ENCODE peak calls at places on chromosomes 6 and 20, in ten cellular contexts. G, L, N, P, O, F, J, U, W and D are unnamed samples.

GRCh38 chr6:98044168-98044567 is 761.2 kb upstream of the MMS22L start:
- DNase-seq in G (no peak), L (no peak), N (no peak), P (no peak), O (no peak), F (no peak), J (no peak), U (no peak), W (no peak), D (no peak)

GRCh38 chr20:21259346-21259745 is 43.8 kb upstream of the XRN2 start:
- DNase-seq in G (no peak), L (no peak), N (no peak), P (no peak), O (no peak), F (no peak), J (no peak), U (peak), W (no peak), D (no peak)

GRCh38 chr6:76876922-76877553 is 586.3 kb downstream of the HTR1B start:
- DNase-seq in G (peak), L (peak), N (peak), P (peak), O (peak), F (peak), J (peak), U (no peak), W (no peak), D (no peak)

GRCh38 chr20:15703171-15703911 is 869.9 kb downstream of the KIF16B start:
- DNase-seq in G (no peak), L (peak), N (no peak), P (peak), O (peak), F (no peak), J (peak), U (no peak), W (no peak), D (no peak)

GRCh38 chr20:32535316-32535952 is 49.7 kb downstream of the NOL4L start:
- DNase-seq in G (no peak), L (no peak), N (no peak), P (no peak), O (no peak), F (peak), J (no peak), U (no peak), W (no peak), D (no peak)

GRCh38 chr6:11650297-11650696 is 112.7 kb downstream of the TMEM170B start:
- DNase-seq in G (no peak), L (peak), N (peak), P (peak), O (peak), F (no peak), J (peak), U (no peak), W (no peak), D (no peak)

GRCh38 chr6:91669154-91669903 is 1082.5 kb upstream of the MAP3K7 start:
- DNase-seq in G (no peak), L (no peak), N (no peak), P (no peak), O (no peak), F (peak), J (no peak), U (peak), W (no peak), D (no peak)

GRCh38 chr6:21596379-21597242 is 3.1 kb downstream of the SOX4 start:
- DNase-seq in G (no peak), L (peak), N (peak), P (peak), O (peak), F (peak), J (peak), U (peak), W (no peak), D (peak)

GRCh38 chr6:28940294-28940858 is 16.6 kb upstream of the TRIM27 start:
- DNase-seq in G (no peak), L (no peak), N (peak), P (no peak), O (no peak), F (peak), J (no peak), U (peak), W (peak), D (peak)

GRCh38 chr6:44537306-44538049 is 150.0 kb downstream of the CDC5L start:
- DNase-seq in G (no peak), L (no peak), N (peak), P (peak), O (no peak), F (no peak), J (no peak), U (no peak), W (no peak), D (no peak)

GRCh38 chr6:34237722-34238506 is 1.2 kb downstream of the HMGA1 start:
- DNase-seq in G (no peak), L (peak), N (peak), P (peak), O (no peak), F (peak), J (peak), U (peak), W (peak), D (peak)

GRCh38 chr20:62768234-62768814 is 27.9 kb upstream of the MRGBP start:
- DNase-seq in G (no peak), L (no peak), N (no peak), P (no peak), O (no peak), F (no peak), J (no peak), U (no peak), W (no peak), D (no peak)

GRCh38 chr20:62407221-62407992 is at the start of gene CABLES2:
- DNase-seq in G (peak), L (peak), N (peak), P (peak), O (peak), F (peak), J (peak), U (peak), W (peak), D (peak)

GRCh38 chr6:39330476-39330875 is 8.0 kb upstream of the KCNK16 start:
- DNase-seq in G (no peak), L (no peak), N (no peak), P (no peak), O (no peak), F (no peak), J (no peak), U (peak), W (no peak), D (no peak)

GRCh38 chr6:37612475-37612874 is 85.2 kb downstream of the MDGA1 start:
- DNase-seq in G (no peak), L (peak), N (no peak), P (peak), O (peak), F (no peak), J (peak), U (no peak), W (no peak), D (no peak)

GRCh38 chr20:24111858-24112257 is 123.3 kb upstream of the GGTLC1 start:
- DNase-seq in G (no peak), L (no peak), N (no peak), P (no peak), O (no peak), F (no peak), J (no peak), U (no peak), W (no peak), D (no peak)

GRCh38 chr6:129615496-129615895 is 94.5 kb downstream of the ARHGAP18 start:
- DNase-seq in G (no peak), L (no peak), N (no peak), P (no peak), O (no peak), F (no peak), J (no peak), U (no peak), W (no peak), D (no peak)

GRCh38 chr6:12423852-12424251 is 133.7 kb downstream of the EDN1 start:
- DNase-seq in G (no peak), L (no peak), N (no peak), P (no peak), O (peak), F (no peak), J (no peak), U (no peak), W (no peak), D (no peak)

GRCh38 chr6:169048806-169049205 is 204.8 kb downstream of the THBS2 start:
- DNase-seq in G (no peak), L (no peak), N (no peak), P (peak), O (no peak), F (no peak), J (no peak), U (no peak), W (no peak), D (no peak)

GRCh38 chr20:23146857-23147256 is 60.7 kb upstream of the CD93 start:
- DNase-seq in G (no peak), L (no peak), N (no peak), P (peak), O (no peak), F (no peak), J (no peak), U (no peak), W (no peak), D (no peak)

GRCh38 chr6:11538799-11539468 is 1.4 kb downstream of the TMEM170B start:
- DNase-seq in G (no peak), L (no peak), N (no peak), P (peak), O (no peak), F (peak), J (no peak), U (no peak), W (no peak), D (no peak)

GRCh38 chr6:42393339-42393738 is 58.4 kb downstream of the TRERF1 start:
- DNase-seq in G (no peak), L (no peak), N (no peak), P (no peak), O (no peak), F (no peak), J (no peak), U (no peak), W (no peak), D (no peak)

GRCh38 chr20:33668087-33668790 is 1.5 kb downstream of the ACTL10 start:
- DNase-seq in G (no peak), L (no peak), N (no peak), P (peak), O (no peak), F (no peak), J (no peak), U (no peak), W (peak), D (peak)

GRCh38 chr20:10565191-10565921 is 108.4 kb downstream of the JAG1 start:
- DNase-seq in G (peak), L (peak), N (no peak), P (peak), O (peak), F (no peak), J (peak), U (no peak), W (no peak), D (no peak)

GRCh38 chr6:13177617-13178506 is 150.5 kb downstream of the TBC1D7 start:
- DNase-seq in G (no peak), L (no peak), N (no peak), P (no peak), O (no peak), F (no peak), J (peak), U (no peak), W (no peak), D (no peak)

GRCh38 chr20:34848597-34848996 is 23.1 kb upstream of the NCOA6 start:
- DNase-seq in G (no peak), L (no peak), N (no peak), P (no peak), O (no peak), F (no peak), J (no peak), U (no peak), W (no peak), D (no peak)

GRCh38 chr6:90078513-90079289 is 184.4 kb downstream of the GJA10 start:
- DNase-seq in G (no peak), L (no peak), N (no peak), P (peak), O (no peak), F (no peak), J (peak), U (no peak), W (no peak), D (peak)

GRCh38 chr20:14521436-14521835 is 184.0 kb upstream of the FLRT3 start:
- DNase-seq in G (no peak), L (peak), N (no peak), P (peak), O (peak), F (no peak), J (peak), U (no peak), W (no peak), D (no peak)

GRCh38 chr20:49268600-49269365 is 9.1 kb downstream of the ZNFX1 start:
- DNase-seq in G (no peak), L (peak), N (no peak), P (peak), O (no peak), F (no peak), J (peak), U (no peak), W (no peak), D (no peak)